ENCODE peak calls at places on chromosomes 6 and 20, in five cellular contexts. One of them, this sample, is unnamed.

GRCh38 chr6:100185615-100186014 is 191.6 kb upstream of the MCHR2 start:
- DNase-seq in stomach: no peak
- DNase-seq in epithelial cell of proximal tubule: no peak
- DNase-seq in adrenal gland: no peak
- DNase-seq in endothelial cell: no peak
- DNase-seq in this sample: no peak

GRCh38 chr6:84774174-84775158 is 10.1 kb upstream of the TBX18 start:
- DNase-seq in endothelial cell: peak
- DNase-seq in adrenal gland: no peak
- DNase-seq in stomach: no peak
- DNase-seq in epithelial cell of proximal tubule: no peak
- DNase-seq in this sample: peak

GRCh38 chr6:33174784-33175183 is 17.5 kb downstream of the COL11A2 start:
- DNase-seq in adrenal gland: no peak
- DNase-seq in epithelial cell of proximal tubule: no peak
- DNase-seq in endothelial cell: no peak
- DNase-seq in stomach: no peak
- DNase-seq in this sample: no peak

GRCh38 chr6:170048615-170049256 is 242.1 kb downstream of the DLL1 start:
- DNase-seq in epithelial cell of proximal tubule: no peak
- DNase-seq in adrenal gland: peak
- DNase-seq in stomach: peak
- DNase-seq in endothelial cell: no peak
- DNase-seq in this sample: peak

GRCh38 chr20:25320035-25320800 is 70.4 kb downstream of the ABHD12 start:
- DNase-seq in endothelial cell: no peak
- DNase-seq in epithelial cell of proximal tubule: no peak
- DNase-seq in adrenal gland: peak
- DNase-seq in stomach: peak
- DNase-seq in this sample: no peak

GRCh38 chr20:37223053-37223452 is 38.6 kb downstream of the GHRH start:
- DNase-seq in adrenal gland: peak
- DNase-seq in stomach: no peak
- DNase-seq in endothelial cell: no peak
- DNase-seq in epithelial cell of proximal tubule: peak
- DNase-seq in this sample: no peak

GRCh38 chr6:53139841-53140413 is 8.7 kb downstream of the GCM1 start:
- DNase-seq in stomach: no peak
- DNase-seq in adrenal gland: no peak
- DNase-seq in epithelial cell of proximal tubule: no peak
- DNase-seq in endothelial cell: no peak
- DNase-seq in this sample: no peak

GRCh38 chr20:38109657-38110524 is 55.2 kb downstream of the TGM2 start:
- DNase-seq in stomach: no peak
- DNase-seq in adrenal gland: peak
- DNase-seq in endothelial cell: no peak
- DNase-seq in epithelial cell of proximal tubule: peak
- DNase-seq in this sample: peak

GRCh38 chr20:60223174-60223573 is 265.0 kb downstream of the CDH26 start:
- DNase-seq in endothelial cell: no peak
- DNase-seq in epithelial cell of proximal tubule: no peak
- DNase-seq in adrenal gland: no peak
- DNase-seq in stomach: no peak
- DNase-seq in this sample: no peak

GRCh38 chr20:45782890-45783289 is 8.8 kb downstream of the WFDC3 start:
- DNase-seq in endothelial cell: no peak
- DNase-seq in stomach: no peak
- DNase-seq in epithelial cell of proximal tubule: no peak
- DNase-seq in adrenal gland: no peak
- DNase-seq in this sample: no peak

GRCh38 chr20:25389858-25390537 is 637 bp downstream of the ABHD12 start:
- DNase-seq in stomach: peak
- DNase-seq in epithelial cell of proximal tubule: no peak
- DNase-seq in endothelial cell: peak
- DNase-seq in adrenal gland: peak
- DNase-seq in this sample: peak

GRCh38 chr6:125587624-125588023 is 161.8 kb upstream of the HEY2 start:
- DNase-seq in adrenal gland: no peak
- DNase-seq in endothelial cell: no peak
- DNase-seq in epithelial cell of proximal tubule: no peak
- DNase-seq in stomach: no peak
- DNase-seq in this sample: no peak

GRCh38 chr6:168060521-168060931 is 18.5 kb downstream of the FRMD1 start:
- DNase-seq in endothelial cell: peak
- DNase-seq in epithelial cell of proximal tubule: no peak
- DNase-seq in adrenal gland: peak
- DNase-seq in stomach: peak
- DNase-seq in this sample: no peak

GRCh38 chr6:42239333-42239732 is 21.7 kb upstream of the MRPS10 start:
- DNase-seq in adrenal gland: peak
- DNase-seq in stomach: no peak
- DNase-seq in epithelial cell of proximal tubule: no peak
- DNase-seq in endothelial cell: no peak
- DNase-seq in this sample: no peak

GRCh38 chr6:143555071-143555492 is 43.6 kb upstream of the FUCA2 start:
- DNase-seq in endothelial cell: no peak
- DNase-seq in stomach: no peak
- DNase-seq in adrenal gland: no peak
- DNase-seq in epithelial cell of proximal tubule: no peak
- DNase-seq in this sample: no peak

GRCh38 chr6:111096246-111096645 is 8.9 kb downstream of the SLC16A10 start:
- DNase-seq in endothelial cell: no peak
- DNase-seq in epithelial cell of proximal tubule: no peak
- DNase-seq in adrenal gland: no peak
- DNase-seq in stomach: peak
- DNase-seq in this sample: no peak

GRCh38 chr6:13873288-13874190 is 51.2 kb upstream of the RNF182 start:
- DNase-seq in epithelial cell of proximal tubule: peak
- DNase-seq in stomach: peak
- DNase-seq in adrenal gland: peak
- DNase-seq in endothelial cell: peak
- DNase-seq in this sample: no peak

GRCh38 chr6:79601020-79601609 is 30.0 kb upstream of the SH3BGRL2 start:
- DNase-seq in stomach: no peak
- DNase-seq in endothelial cell: no peak
- DNase-seq in adrenal gland: no peak
- DNase-seq in epithelial cell of proximal tubule: peak
- DNase-seq in this sample: no peak

GRCh38 chr6:155026366-155027045 is 31.4 kb downstream of the TIAM2 start:
- DNase-seq in endothelial cell: no peak
- DNase-seq in adrenal gland: peak
- DNase-seq in epithelial cell of proximal tubule: peak
- DNase-seq in stomach: peak
- DNase-seq in this sample: peak

GRCh38 chr6:2990179-2990931 is 9.3 kb upstream of the NQO2 start:
- DNase-seq in stomach: no peak
- DNase-seq in epithelial cell of proximal tubule: no peak
- DNase-seq in endothelial cell: peak
- DNase-seq in adrenal gland: peak
- DNase-seq in this sample: no peak

GRCh38 chr20:42191140-42191860 is 573.1 kb upstream of the CHD6 start:
- DNase-seq in adrenal gland: no peak
- DNase-seq in epithelial cell of proximal tubule: no peak
- DNase-seq in endothelial cell: no peak
- DNase-seq in stomach: no peak
- DNase-seq in this sample: no peak

GRCh38 chr6:28747083-28747630 is 176.6 kb downstream of the TRIM27 start:
- DNase-seq in endothelial cell: no peak
- DNase-seq in epithelial cell of proximal tubule: no peak
- DNase-seq in stomach: no peak
- DNase-seq in adrenal gland: no peak
- DNase-seq in this sample: no peak

GRCh38 chr6:55886185-55886836 is 10.9 kb upstream of the BMP5 start:
- DNase-seq in stomach: no peak
- DNase-seq in epithelial cell of proximal tubule: no peak
- DNase-seq in endothelial cell: no peak
- DNase-seq in adrenal gland: no peak
- DNase-seq in this sample: no peak

DNA sequence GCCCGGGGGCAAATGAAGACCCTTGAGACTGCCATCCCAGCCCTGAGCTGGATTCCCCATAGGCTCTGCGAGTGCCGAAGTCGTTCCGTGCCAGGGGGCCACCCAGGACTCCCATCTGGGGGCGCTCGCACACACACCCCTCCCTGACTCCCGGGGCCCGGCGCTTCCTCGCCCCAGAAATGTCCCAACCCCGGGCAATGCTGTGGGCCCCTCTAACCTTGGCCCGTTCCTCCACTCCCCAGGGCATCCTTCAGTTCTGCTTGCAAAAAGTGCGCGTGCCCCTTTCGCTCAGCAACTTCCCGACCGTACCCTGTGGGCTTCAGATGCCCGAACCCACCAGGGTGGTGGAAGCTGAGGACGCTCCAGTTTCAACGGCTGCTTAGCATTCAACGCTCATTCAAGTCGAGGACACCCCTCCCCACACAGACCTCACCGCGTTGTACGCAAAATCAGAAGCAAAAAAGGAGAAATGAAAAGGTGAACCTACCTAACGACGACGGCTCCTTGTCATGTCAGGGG is 25.4 kb downstream of the RIPOR2 start:
- DNase-seq in adrenal gland: no peak
- DNase-seq in endothelial cell: peak
- DNase-seq in stomach: no peak
- DNase-seq in epithelial cell of proximal tubule: no peak
- DNase-seq in this sample: no peak
- TF ChIP-seq CTCF in adrenal gland: no peak
- TF ChIP-seq CTCF in endothelial cell: no peak
- TF ChIP-seq CTCF in stomach: no peak
- TF ChIP-seq CTCF in epithelial cell of proximal tubule: no peak
- TF ChIP-seq CTCF in this sample: no peak

GRCh38 chr6:151661928-151662327 is 145.6 kb upstream of the ESR1 start:
- DNase-seq in endothelial cell: peak
- DNase-seq in adrenal gland: no peak
- DNase-seq in epithelial cell of proximal tubule: no peak
- DNase-seq in stomach: no peak
- DNase-seq in this sample: no peak
- TF ChIP-seq CTCF in endothelial cell: no peak
- TF ChIP-seq CTCF in adrenal gland: no peak
- TF ChIP-seq CTCF in epithelial cell of proximal tubule: peak
- TF ChIP-seq CTCF in stomach: no peak
- TF ChIP-seq CTCF in this sample: no peak

DNA sequence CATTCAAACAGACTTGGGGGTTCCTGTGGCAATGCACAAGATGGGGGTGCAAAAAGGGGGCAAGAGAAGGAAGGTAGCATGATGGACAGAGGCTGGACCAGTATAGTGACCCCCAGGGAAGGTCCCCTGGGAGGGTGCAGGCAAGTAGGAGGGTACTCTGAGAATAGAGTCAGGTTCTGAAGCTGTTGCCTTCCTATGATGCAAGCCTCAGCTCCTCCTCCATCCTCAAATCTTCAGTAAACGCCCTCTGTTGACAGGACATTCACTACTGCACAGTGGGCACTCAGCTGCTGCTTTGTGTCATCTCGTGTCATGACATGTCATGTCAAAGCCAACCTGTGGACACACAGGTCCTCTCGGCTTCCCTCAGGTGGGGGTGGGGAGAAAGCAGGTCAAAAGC is 5.8 kb upstream of the SDCBP2 start:
- DNase-seq in epithelial cell of proximal tubule: no peak
- DNase-seq in adrenal gland: peak
- DNase-seq in stomach: no peak
- DNase-seq in endothelial cell: no peak
- DNase-seq in this sample: no peak
- TF ChIP-seq CTCF in epithelial cell of proximal tubule: no peak
- TF ChIP-seq CTCF in adrenal gland: no peak
- TF ChIP-seq CTCF in stomach: no peak
- TF ChIP-seq CTCF in endothelial cell: no peak
- TF ChIP-seq CTCF in this sample: no peak

DNA sequence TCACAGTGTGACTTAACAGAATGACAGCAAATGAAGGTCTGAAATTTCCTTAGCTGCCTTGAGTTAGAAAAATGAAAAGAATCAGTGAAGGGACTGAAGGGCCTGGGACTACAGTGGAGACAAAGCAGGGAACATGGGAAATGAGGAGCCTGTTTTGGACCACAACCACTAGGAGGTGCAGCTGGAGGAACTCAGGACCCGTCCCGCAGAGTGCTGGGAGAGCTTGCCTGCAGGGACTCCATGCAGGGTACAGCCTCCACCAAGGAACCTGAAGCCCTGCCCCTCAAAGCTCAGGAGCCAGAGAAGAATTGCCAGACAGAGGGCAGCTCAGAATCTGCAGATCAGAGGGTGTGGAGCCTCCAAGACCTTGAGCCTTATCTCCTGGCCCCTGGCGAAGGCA is 50.7 kb downstream of the LRFN2 start:
- DNase-seq in epithelial cell of proximal tubule: no peak
- DNase-seq in adrenal gland: no peak
- DNase-seq in stomach: no peak
- DNase-seq in endothelial cell: peak
- DNase-seq in this sample: no peak
- TF ChIP-seq CTCF in epithelial cell of proximal tubule: peak
- TF ChIP-seq CTCF in adrenal gland: no peak
- TF ChIP-seq CTCF in stomach: no peak
- TF ChIP-seq CTCF in endothelial cell: peak
- TF ChIP-seq CTCF in this sample: no peak

GRCh38 chr20:2631228-2631627 is 21.2 kb upstream of the NOP56 start:
- DNase-seq in adrenal gland: no peak
- DNase-seq in stomach: no peak
- DNase-seq in endothelial cell: no peak
- DNase-seq in epithelial cell of proximal tubule: no peak
- DNase-seq in this sample: no peak
- TF ChIP-seq CTCF in adrenal gland: no peak
- TF ChIP-seq CTCF in stomach: no peak
- TF ChIP-seq CTCF in endothelial cell: no peak
- TF ChIP-seq CTCF in epithelial cell of proximal tubule: peak
- TF ChIP-seq CTCF in this sample: no peak

GRCh38 chr6:34970487-34970886 is 81.4 kb downstream of the ANKS1A start:
- DNase-seq in adrenal gland: no peak
- DNase-seq in stomach: no peak
- DNase-seq in endothelial cell: no peak
- DNase-seq in epithelial cell of proximal tubule: no peak
- DNase-seq in this sample: no peak

GRCh38 chr6:34970962-34971361 is 81.9 kb downstream of the ANKS1A start:
- DNase-seq in epithelial cell of proximal tubule: no peak
- DNase-seq in adrenal gland: no peak
- DNase-seq in stomach: no peak
- DNase-seq in endothelial cell: no peak
- DNase-seq in this sample: no peak

GRCh38 chr6:34969662-34970265 is 80.7 kb downstream of the ANKS1A start:
- DNase-seq in adrenal gland: no peak
- DNase-seq in endothelial cell: no peak
- DNase-seq in epithelial cell of proximal tubule: no peak
- DNase-seq in stomach: no peak
- DNase-seq in this sample: no peak

GRCh38 chr6:34974249-34974642 is 85.2 kb downstream of the ANKS1A start:
- DNase-seq in endothelial cell: no peak
- DNase-seq in stomach: no peak
- DNase-seq in epithelial cell of proximal tubule: no peak
- DNase-seq in adrenal gland: no peak
- DNase-seq in this sample: no peak

GRCh38 chr6:34973547-34974248 is 84.6 kb downstream of the ANKS1A start:
- DNase-seq in epithelial cell of proximal tubule: no peak
- DNase-seq in adrenal gland: no peak
- DNase-seq in endothelial cell: no peak
- DNase-seq in stomach: no peak
- DNase-seq in this sample: no peak
- TF ChIP-seq CTCF in epithelial cell of proximal tubule: peak
- TF ChIP-seq CTCF in adrenal gland: no peak
- TF ChIP-seq CTCF in endothelial cell: peak
- TF ChIP-seq CTCF in stomach: no peak
- TF ChIP-seq CTCF in this sample: no peak